ENCODE peak calls at places on chromosomes 5 and 9, in nine cellular contexts. One of them, this sample, is unnamed.

GRCh38 chr5:113268232-113268631 is 166.6 kb downstream of the TSSK1B start:
- DNase-seq in LNCaP clone FGC: no peak
- DNase-seq in HS-5: no peak
- DNase-seq in neural crest cell: no peak
- DNase-seq in NCI-H446 treated with DMSO at 0.1 percent for 48 hours: no peak
- DNase-seq in MM.1S: no peak
- DNase-seq in GM12865: no peak
- DNase-seq in CD8-positive, alpha-beta T cell: no peak
- DNase-seq in activated CD4-positive, alpha-beta memory T cell treated with anti-CD3 and anti-CD28 coated beads, Interleukin-2, amount 10 ng/mL, durations not matched to agents 7 days and 5 days: no peak
- DNase-seq in this sample: no peak

GRCh38 chr9:132878695-132879064 is at the start of gene SPACA9:
- DNase-seq in LNCaP clone FGC: no peak
- DNase-seq in HS-5: no peak
- DNase-seq in neural crest cell: peak; percentile 31
- DNase-seq in NCI-H446 treated with DMSO at 0.1 percent for 48 hours: no peak
- DNase-seq in MM.1S: no peak
- DNase-seq in GM12865: peak; percentile 21
- DNase-seq in CD8-positive, alpha-beta T cell: no peak
- DNase-seq in activated CD4-positive, alpha-beta memory T cell treated with anti-CD3 and anti-CD28 coated beads, Interleukin-2, amount 10 ng/mL, durations not matched to agents 7 days and 5 days: peak; percentile 40
- DNase-seq in this sample: peak; percentile 46

GRCh38 chr5:133387091-133387490 is 225.2 kb downstream of the FSTL4 start:
- DNase-seq in LNCaP clone FGC: no peak
- DNase-seq in HS-5: no peak
- DNase-seq in neural crest cell: no peak
- DNase-seq in NCI-H446 treated with DMSO at 0.1 percent for 48 hours: no peak
- DNase-seq in MM.1S: no peak
- DNase-seq in GM12865: no peak
- DNase-seq in CD8-positive, alpha-beta T cell: no peak
- DNase-seq in activated CD4-positive, alpha-beta memory T cell treated with anti-CD3 and anti-CD28 coated beads, Interleukin-2, amount 10 ng/mL, durations not matched to agents 7 days and 5 days: peak; percentile 3
- DNase-seq in this sample: no peak

GRCh38 chr5:68268363-68269130 is 53.0 kb downstream of the PIK3R1 start:
- DNase-seq in LNCaP clone FGC: no peak
- DNase-seq in HS-5: no peak
- DNase-seq in neural crest cell: no peak
- DNase-seq in NCI-H446 treated with DMSO at 0.1 percent for 48 hours: no peak
- DNase-seq in MM.1S: no peak
- DNase-seq in GM12865: peak; percentile 34
- DNase-seq in CD8-positive, alpha-beta T cell: no peak
- DNase-seq in activated CD4-positive, alpha-beta memory T cell treated with anti-CD3 and anti-CD28 coated beads, Interleukin-2, amount 10 ng/mL, durations not matched to agents 7 days and 5 days: no peak
- DNase-seq in this sample: no peak

GRCh38 chr9:136829981-136830885 is 12.0 kb upstream of the AJM1 start:
- DNase-seq in LNCaP clone FGC: no peak
- DNase-seq in HS-5: no peak
- DNase-seq in neural crest cell: no peak
- DNase-seq in NCI-H446 treated with DMSO at 0.1 percent for 48 hours: no peak
- DNase-seq in MM.1S: no peak
- DNase-seq in GM12865: no peak
- DNase-seq in CD8-positive, alpha-beta T cell: no peak
- DNase-seq in activated CD4-positive, alpha-beta memory T cell treated with anti-CD3 and anti-CD28 coated beads, Interleukin-2, amount 10 ng/mL, durations not matched to agents 7 days and 5 days: no peak
- DNase-seq in this sample: no peak

GRCh38 chr5:120252839-120253238 is 211.3 kb upstream of the PRR16 start:
- DNase-seq in LNCaP clone FGC: no peak
- DNase-seq in HS-5: peak; percentile 8
- DNase-seq in neural crest cell: no peak
- DNase-seq in NCI-H446 treated with DMSO at 0.1 percent for 48 hours: peak; percentile 20
- DNase-seq in MM.1S: no peak
- DNase-seq in GM12865: no peak
- DNase-seq in CD8-positive, alpha-beta T cell: no peak
- DNase-seq in activated CD4-positive, alpha-beta memory T cell treated with anti-CD3 and anti-CD28 coated beads, Interleukin-2, amount 10 ng/mL, durations not matched to agents 7 days and 5 days: no peak
- DNase-seq in this sample: no peak

GRCh38 chr9:21624675-21625477 is 142.8 kb upstream of the IFNE start:
- DNase-seq in LNCaP clone FGC: no peak
- DNase-seq in HS-5: no peak
- DNase-seq in neural crest cell: no peak
- DNase-seq in NCI-H446 treated with DMSO at 0.1 percent for 48 hours: no peak
- DNase-seq in MM.1S: no peak
- DNase-seq in GM12865: no peak
- DNase-seq in CD8-positive, alpha-beta T cell: no peak
- DNase-seq in activated CD4-positive, alpha-beta memory T cell treated with anti-CD3 and anti-CD28 coated beads, Interleukin-2, amount 10 ng/mL, durations not matched to agents 7 days and 5 days: no peak
- DNase-seq in this sample: no peak

GRCh38 chr9:123742009-123742767 is 187.7 kb downstream of the DENND1A start:
- DNase-seq in LNCaP clone FGC: no peak
- DNase-seq in HS-5: no peak
- DNase-seq in neural crest cell: peak; percentile 2
- DNase-seq in NCI-H446 treated with DMSO at 0.1 percent for 48 hours: peak; percentile 44
- DNase-seq in MM.1S: no peak
- DNase-seq in GM12865: no peak
- DNase-seq in CD8-positive, alpha-beta T cell: no peak
- DNase-seq in activated CD4-positive, alpha-beta memory T cell treated with anti-CD3 and anti-CD28 coated beads, Interleukin-2, amount 10 ng/mL, durations not matched to agents 7 days and 5 days: no peak
- DNase-seq in this sample: no peak

GRCh38 chr9:30120654-30121053 is 2263.8 kb upstream of the ACO1 start:
- DNase-seq in LNCaP clone FGC: no peak
- DNase-seq in HS-5: no peak
- DNase-seq in neural crest cell: no peak
- DNase-seq in NCI-H446 treated with DMSO at 0.1 percent for 48 hours: no peak
- DNase-seq in MM.1S: no peak
- DNase-seq in GM12865: no peak
- DNase-seq in CD8-positive, alpha-beta T cell: no peak
- DNase-seq in activated CD4-positive, alpha-beta memory T cell treated with anti-CD3 and anti-CD28 coated beads, Interleukin-2, amount 10 ng/mL, durations not matched to agents 7 days and 5 days: no peak
- DNase-seq in this sample: no peak

GRCh38 chr5:29697786-29698414 is 1495.6 kb upstream of the CDH6 start:
- DNase-seq in LNCaP clone FGC: no peak
- DNase-seq in HS-5: peak; percentile 14
- DNase-seq in neural crest cell: no peak
- DNase-seq in NCI-H446 treated with DMSO at 0.1 percent for 48 hours: no peak
- DNase-seq in MM.1S: peak; percentile 28
- DNase-seq in GM12865: no peak
- DNase-seq in CD8-positive, alpha-beta T cell: no peak
- DNase-seq in activated CD4-positive, alpha-beta memory T cell treated with anti-CD3 and anti-CD28 coated beads, Interleukin-2, amount 10 ng/mL, durations not matched to agents 7 days and 5 days: no peak
- DNase-seq in this sample: peak; percentile 46

GRCh38 chr5:150296496-150296895 is 6.2 kb downstream of the ARSI start:
- DNase-seq in LNCaP clone FGC: no peak
- DNase-seq in HS-5: no peak
- DNase-seq in neural crest cell: no peak
- DNase-seq in NCI-H446 treated with DMSO at 0.1 percent for 48 hours: no peak
- DNase-seq in MM.1S: no peak
- DNase-seq in GM12865: no peak
- DNase-seq in CD8-positive, alpha-beta T cell: no peak
- DNase-seq in activated CD4-positive, alpha-beta memory T cell treated with anti-CD3 and anti-CD28 coated beads, Interleukin-2, amount 10 ng/mL, durations not matched to agents 7 days and 5 days: no peak
- DNase-seq in this sample: no peak

GRCh38 chr9:34992376-34992951 is 2.9 kb downstream of the DNAJB5 start:
- DNase-seq in LNCaP clone FGC: no peak
- DNase-seq in HS-5: peak; percentile 72
- DNase-seq in neural crest cell: no peak
- DNase-seq in NCI-H446 treated with DMSO at 0.1 percent for 48 hours: no peak
- DNase-seq in MM.1S: no peak
- DNase-seq in GM12865: peak; percentile 31
- DNase-seq in CD8-positive, alpha-beta T cell: no peak
- DNase-seq in activated CD4-positive, alpha-beta memory T cell treated with anti-CD3 and anti-CD28 coated beads, Interleukin-2, amount 10 ng/mL, durations not matched to agents 7 days and 5 days: peak; percentile 24
- DNase-seq in this sample: no peak

GRCh38 chr9:21153688-21154608 is 12.3 kb upstream of the IFNW1 start:
- DNase-seq in LNCaP clone FGC: peak; percentile 10
- DNase-seq in HS-5: peak; percentile 39
- DNase-seq in neural crest cell: peak; percentile 4
- DNase-seq in NCI-H446 treated with DMSO at 0.1 percent for 48 hours: no peak
- DNase-seq in MM.1S: peak; percentile 34
- DNase-seq in GM12865: peak; percentile 46
- DNase-seq in CD8-positive, alpha-beta T cell: no peak
- DNase-seq in activated CD4-positive, alpha-beta memory T cell treated with anti-CD3 and anti-CD28 coated beads, Interleukin-2, amount 10 ng/mL, durations not matched to agents 7 days and 5 days: peak; percentile 34
- DNase-seq in this sample: no peak

GRCh38 chr9:92763721-92764380 is 782 bp downstream of the BICD2 start:
- DNase-seq in LNCaP clone FGC: no peak
- DNase-seq in HS-5: no peak
- DNase-seq in neural crest cell: peak; percentile 34
- DNase-seq in NCI-H446 treated with DMSO at 0.1 percent for 48 hours: no peak
- DNase-seq in MM.1S: peak; percentile 29
- DNase-seq in GM12865: peak; percentile 57
- DNase-seq in CD8-positive, alpha-beta T cell: no peak
- DNase-seq in activated CD4-positive, alpha-beta memory T cell treated with anti-CD3 and anti-CD28 coated beads, Interleukin-2, amount 10 ng/mL, durations not matched to agents 7 days and 5 days: peak; percentile 45
- DNase-seq in this sample: peak; percentile 34

GRCh38 chr9:114282507-114282906 is 40.4 kb upstream of the ORM1 start:
- DNase-seq in LNCaP clone FGC: no peak
- DNase-seq in HS-5: no peak
- DNase-seq in neural crest cell: no peak
- DNase-seq in NCI-H446 treated with DMSO at 0.1 percent for 48 hours: no peak
- DNase-seq in MM.1S: peak; percentile 45
- DNase-seq in GM12865: no peak
- DNase-seq in CD8-positive, alpha-beta T cell: no peak
- DNase-seq in activated CD4-positive, alpha-beta memory T cell treated with anti-CD3 and anti-CD28 coated beads, Interleukin-2, amount 10 ng/mL, durations not matched to agents 7 days and 5 days: no peak
- DNase-seq in this sample: no peak

GRCh38 chr9:38311382-38312270 is 80.9 kb upstream of the ALDH1B1 start:
- DNase-seq in LNCaP clone FGC: no peak
- DNase-seq in HS-5: no peak
- DNase-seq in neural crest cell: no peak
- DNase-seq in NCI-H446 treated with DMSO at 0.1 percent for 48 hours: no peak
- DNase-seq in MM.1S: no peak
- DNase-seq in GM12865: no peak
- DNase-seq in CD8-positive, alpha-beta T cell: no peak
- DNase-seq in activated CD4-positive, alpha-beta memory T cell treated with anti-CD3 and anti-CD28 coated beads, Interleukin-2, amount 10 ng/mL, durations not matched to agents 7 days and 5 days: no peak
- DNase-seq in this sample: peak; percentile 62

GRCh38 chr5:13325765-13326164 is 618.7 kb downstream of the DNAH5 start:
- DNase-seq in LNCaP clone FGC: no peak
- DNase-seq in HS-5: peak; percentile 58
- DNase-seq in neural crest cell: no peak
- DNase-seq in NCI-H446 treated with DMSO at 0.1 percent for 48 hours: no peak
- DNase-seq in MM.1S: no peak
- DNase-seq in GM12865: no peak
- DNase-seq in CD8-positive, alpha-beta T cell: no peak
- DNase-seq in activated CD4-positive, alpha-beta memory T cell treated with anti-CD3 and anti-CD28 coated beads, Interleukin-2, amount 10 ng/mL, durations not matched to agents 7 days and 5 days: no peak
- DNase-seq in this sample: no peak

GRCh38 chr5:142922223-142922952 is 152.2 kb downstream of the ARHGAP26 start:
- DNase-seq in LNCaP clone FGC: no peak
- DNase-seq in HS-5: no peak
- DNase-seq in neural crest cell: no peak
- DNase-seq in NCI-H446 treated with DMSO at 0.1 percent for 48 hours: peak; percentile 31
- DNase-seq in MM.1S: peak; percentile 61
- DNase-seq in GM12865: peak; percentile 67
- DNase-seq in CD8-positive, alpha-beta T cell: no peak
- DNase-seq in activated CD4-positive, alpha-beta memory T cell treated with anti-CD3 and anti-CD28 coated beads, Interleukin-2, amount 10 ng/mL, durations not matched to agents 7 days and 5 days: no peak
- DNase-seq in this sample: peak; percentile 57

GRCh38 chr5:75265731-75266130 is 29.1 kb upstream of the ANKRD31 start:
- DNase-seq in LNCaP clone FGC: no peak
- DNase-seq in HS-5: peak; percentile 6
- DNase-seq in neural crest cell: no peak
- DNase-seq in NCI-H446 treated with DMSO at 0.1 percent for 48 hours: no peak
- DNase-seq in MM.1S: peak; percentile 37
- DNase-seq in GM12865: peak; percentile 37
- DNase-seq in CD8-positive, alpha-beta T cell: no peak
- DNase-seq in activated CD4-positive, alpha-beta memory T cell treated with anti-CD3 and anti-CD28 coated beads, Interleukin-2, amount 10 ng/mL, durations not matched to agents 7 days and 5 days: no peak
- DNase-seq in this sample: peak; percentile 23

GRCh38 chr5:167629634-167630033 is 661.8 kb upstream of the WWC1 start:
- DNase-seq in LNCaP clone FGC: no peak
- DNase-seq in HS-5: no peak
- DNase-seq in neural crest cell: no peak
- DNase-seq in NCI-H446 treated with DMSO at 0.1 percent for 48 hours: no peak
- DNase-seq in MM.1S: no peak
- DNase-seq in GM12865: no peak
- DNase-seq in CD8-positive, alpha-beta T cell: no peak
- DNase-seq in activated CD4-positive, alpha-beta memory T cell treated with anti-CD3 and anti-CD28 coated beads, Interleukin-2, amount 10 ng/mL, durations not matched to agents 7 days and 5 days: no peak
- DNase-seq in this sample: no peak

GRCh38 chr5:74233571-74233970 is 407.0 kb downstream of the ENC1 start:
- DNase-seq in LNCaP clone FGC: no peak
- DNase-seq in HS-5: peak; percentile 73
- DNase-seq in neural crest cell: no peak
- DNase-seq in NCI-H446 treated with DMSO at 0.1 percent for 48 hours: no peak
- DNase-seq in MM.1S: no peak
- DNase-seq in GM12865: no peak
- DNase-seq in CD8-positive, alpha-beta T cell: no peak
- DNase-seq in activated CD4-positive, alpha-beta memory T cell treated with anti-CD3 and anti-CD28 coated beads, Interleukin-2, amount 10 ng/mL, durations not matched to agents 7 days and 5 days: no peak
- DNase-seq in this sample: no peak

GRCh38 chr5:140556438-140556837 is 835 bp downstream of the SRA1 start:
- DNase-seq in LNCaP clone FGC: no peak
- DNase-seq in HS-5: no peak
- DNase-seq in neural crest cell: no peak
- DNase-seq in NCI-H446 treated with DMSO at 0.1 percent for 48 hours: no peak
- DNase-seq in MM.1S: peak; percentile 34
- DNase-seq in GM12865: no peak
- DNase-seq in CD8-positive, alpha-beta T cell: no peak
- DNase-seq in activated CD4-positive, alpha-beta memory T cell treated with anti-CD3 and anti-CD28 coated beads, Interleukin-2, amount 10 ng/mL, durations not matched to agents 7 days and 5 days: no peak
- DNase-seq in this sample: no peak